ENCODE peak calls at places on chromosomes 2 and 18, in four cellular contexts. One of them, this sample, is unnamed.

GRCh38 chr2:170396799-170397459 is 219.0 kb downstream of the MYO3B start:
- DNase-seq in HepG2: peak
- DNase-seq in K562: peak
- DNase-seq in GM12878: no peak
- DNase-seq in this sample: peak

GRCh38 chr18:23938046-23938756 is 76.4 kb upstream of the TTC39C start:
- DNase-seq in K562: peak
- DNase-seq in GM12878: no peak
- DNase-seq in HepG2: no peak
- DNase-seq in this sample: no peak

GRCh38 chr2:193868833-193869232 is 1674.1 kb upstream of the TMEFF2 start:
- DNase-seq in GM12878: no peak
- DNase-seq in HepG2: no peak
- DNase-seq in K562: no peak
- DNase-seq in this sample: no peak

GRCh38 chr2:191087311-191087710 is 63.5 kb downstream of the STAT4 start:
- DNase-seq in GM12878: no peak
- DNase-seq in HepG2: no peak
- DNase-seq in K562: no peak
- DNase-seq in this sample: no peak

GRCh38 chr18:58225101-58225500 is 181.1 kb downstream of the NEDD4L start:
- DNase-seq in K562: no peak
- DNase-seq in HepG2: no peak
- DNase-seq in GM12878: peak
- DNase-seq in this sample: no peak

GRCh38 chr18:79479114-79479760 is 83.5 kb downstream of the NFATC1 start:
- DNase-seq in GM12878: no peak
- DNase-seq in K562: no peak
- DNase-seq in HepG2: no peak
- DNase-seq in this sample: no peak

GRCh38 chr2:11665510-11666362 is 4.3 kb downstream of the NTSR2 start:
- DNase-seq in K562: no peak
- DNase-seq in HepG2: no peak
- DNase-seq in GM12878: no peak
- DNase-seq in this sample: no peak

GRCh38 chr2:69237070-69237670 is 149.9 kb downstream of the GFPT1 start:
- DNase-seq in GM12878: no peak
- DNase-seq in K562: no peak
- DNase-seq in HepG2: no peak
- DNase-seq in this sample: no peak

GRCh38 chr2:147541314-147541713 is 303.5 kb upstream of the ACVR2A start:
- DNase-seq in HepG2: no peak
- DNase-seq in K562: no peak
- DNase-seq in GM12878: no peak
- DNase-seq in this sample: no peak

GRCh38 chr2:84971799-84972790 is 1.1 kb downstream of the KCMF1 start:
- DNase-seq in K562: peak
- DNase-seq in GM12878: no peak
- DNase-seq in HepG2: no peak
- DNase-seq in this sample: peak

GRCh38 chr2:233033672-233034071 is 1.2 kb downstream of the NEU2 start:
- DNase-seq in HepG2: no peak
- DNase-seq in GM12878: no peak
- DNase-seq in K562: no peak
- DNase-seq in this sample: no peak

GRCh38 chr2:32278476-32278853 is 761 bp downstream of the YIPF4 start:
- DNase-seq in HepG2: no peak
- DNase-seq in GM12878: no peak
- DNase-seq in K562: no peak
- DNase-seq in this sample: no peak

GRCh38 chr2:209525336-209525735 is 101.5 kb downstream of the MAP2 start:
- DNase-seq in K562: no peak
- DNase-seq in GM12878: no peak
- DNase-seq in HepG2: no peak
- DNase-seq in this sample: no peak

GRCh38 chr2:241894681-241895426 is 25.3 kb downstream of the RTP5 start:
- DNase-seq in GM12878: no peak
- DNase-seq in HepG2: no peak
- DNase-seq in K562: no peak
- DNase-seq in this sample: no peak

GRCh38 chr2:74735544-74735943 is 81.5 kb downstream of the SEMA4F start:
- DNase-seq in HepG2: no peak
- DNase-seq in GM12878: no peak
- DNase-seq in K562: no peak
- DNase-seq in this sample: no peak

GRCh38 chr2:112718862-112719370 is 1.9 kb upstream of the NT5DC4 start:
- DNase-seq in HepG2: no peak
- DNase-seq in K562: no peak
- DNase-seq in GM12878: no peak
- DNase-seq in this sample: no peak

GRCh38 chr18:78213365-78213994 is 766.1 kb upstream of the SALL3 start:
- DNase-seq in HepG2: no peak
- DNase-seq in K562: no peak
- DNase-seq in GM12878: no peak
- DNase-seq in this sample: no peak

GRCh38 chr2:10935366-10935918 is 23.7 kb downstream of the KCNF1 start:
- DNase-seq in HepG2: no peak
- DNase-seq in GM12878: no peak
- DNase-seq in K562: no peak
- DNase-seq in this sample: no peak

GRCh38 chr2:137951606-137952005 is 12.7 kb upstream of the HNMT start:
- DNase-seq in K562: peak
- DNase-seq in HepG2: no peak
- DNase-seq in GM12878: no peak
- DNase-seq in this sample: no peak

GRCh38 chr2:227860116-227860724 is 11.2 kb upstream of the DAW1 start:
- DNase-seq in GM12878: no peak
- DNase-seq in K562: no peak
- DNase-seq in HepG2: no peak
- DNase-seq in this sample: no peak

GRCh38 chr2:70091816-70092215 is 4.5 kb downstream of the PCBP1 start:
- DNase-seq in GM12878: no peak
- DNase-seq in K562: no peak
- DNase-seq in HepG2: no peak
- DNase-seq in this sample: no peak

GRCh38 chr2:47039913-47040562 is 115.1 kb downstream of the STPG4 start:
- DNase-seq in HepG2: no peak
- DNase-seq in K562: no peak
- DNase-seq in GM12878: no peak
- DNase-seq in this sample: no peak

GRCh38 chr18:48412339-48412929 is 3.3 kb upstream of the ZBTB7C start:
- DNase-seq in GM12878: no peak
- DNase-seq in K562: peak
- DNase-seq in HepG2: peak
- DNase-seq in this sample: peak

GRCh38 chr2:121058852-121059558 is 226.0 kb downstream of the TFCP2L1 start:
- DNase-seq in HepG2: no peak
- DNase-seq in GM12878: no peak
- DNase-seq in K562: no peak
- DNase-seq in this sample: no peak

GRCh38 chr18:13890962-13891361 is 24.4 kb downstream of the MC2R start:
- DNase-seq in HepG2: no peak
- DNase-seq in K562: no peak
- DNase-seq in GM12878: no peak
- DNase-seq in this sample: no peak

GRCh38 chr2:172997031-172997430 is 78.6 kb upstream of the MAP3K20 start:
- DNase-seq in GM12878: no peak
- DNase-seq in K562: no peak
- DNase-seq in HepG2: no peak
- DNase-seq in this sample: no peak
- TF ChIP-seq BHLHE40 in GM12878: no peak
- TF ChIP-seq BHLHE40 in K562: no peak
- TF ChIP-seq BHLHE40 in HepG2: no peak
- TF ChIP-seq BHLHE40 in this sample: no peak

GRCh38 chr2:19369341-19369955 is 11.0 kb upstream of the OSR1 start:
- DNase-seq in GM12878: no peak
- DNase-seq in HepG2: peak
- DNase-seq in K562: no peak
- DNase-seq in this sample: no peak
- TF ChIP-seq TARDBP in GM12878: no peak
- TF ChIP-seq TARDBP in HepG2: no peak
- TF ChIP-seq TARDBP in K562: no peak
- TF ChIP-seq TARDBP in this sample: no peak

GRCh38 chr18:21636769-21637168 is 24.7 kb downstream of the SNRPD1 start:
- DNase-seq in HepG2: no peak
- DNase-seq in K562: no peak
- DNase-seq in GM12878: no peak
- DNase-seq in this sample: no peak

GRCh38 chr18:21629089-21629832 is 17.1 kb downstream of the SNRPD1 start:
- DNase-seq in K562: no peak
- DNase-seq in HepG2: no peak
- DNase-seq in GM12878: peak
- DNase-seq in this sample: no peak

GRCh38 chr18:21634588-21635199 is 22.6 kb downstream of the SNRPD1 start:
- DNase-seq in HepG2: no peak
- DNase-seq in K562: no peak
- DNase-seq in GM12878: no peak
- DNase-seq in this sample: no peak

GRCh38 chr18:21632393-21632792 is 20.3 kb downstream of the SNRPD1 start:
- DNase-seq in K562: no peak
- DNase-seq in HepG2: no peak
- DNase-seq in GM12878: no peak
- DNase-seq in this sample: no peak
- TF ChIP-seq BHLHE40 in K562: no peak
- TF ChIP-seq BHLHE40 in HepG2: no peak
- TF ChIP-seq BHLHE40 in GM12878: no peak
- TF ChIP-seq BHLHE40 in this sample: no peak

DNA sequence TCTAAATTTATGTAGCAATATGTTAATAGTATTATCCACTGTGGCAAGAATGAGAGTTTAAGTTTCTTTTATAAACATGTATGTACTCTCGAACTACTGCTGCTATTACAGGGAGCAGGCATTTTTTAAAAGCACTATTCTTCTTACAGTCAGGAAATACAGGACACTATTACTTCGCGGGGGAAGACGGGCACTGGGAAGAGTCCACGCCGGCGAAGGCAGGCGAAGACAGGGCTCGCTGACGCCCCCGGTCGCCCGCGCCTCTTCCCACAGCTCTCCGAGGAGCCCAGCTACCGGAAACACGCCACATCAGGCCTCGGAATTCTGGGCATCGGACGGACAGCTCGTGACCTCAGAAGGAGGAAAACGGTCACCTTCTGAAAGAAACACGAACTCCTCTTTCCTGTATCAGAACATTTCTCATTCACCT is 90.2 kb downstream of the FAM161A start:
- DNase-seq in GM12878: no peak
- DNase-seq in HepG2: peak
- DNase-seq in K562: peak
- DNase-seq in this sample: peak
- TF ChIP-seq TARDBP in GM12878: no peak
- TF ChIP-seq TARDBP in HepG2: peak
- TF ChIP-seq TARDBP in K562: peak
- TF ChIP-seq TARDBP in this sample: peak

GRCh38 chr2:211259831-211260476 is 703.6 kb downstream of the CPS1 start:
- DNase-seq in K562: no peak
- DNase-seq in HepG2: no peak
- DNase-seq in GM12878: no peak
- DNase-seq in this sample: no peak

GRCh38 chr2:211258646-211259335 is 702.4 kb downstream of the CPS1 start:
- DNase-seq in K562: no peak
- DNase-seq in HepG2: no peak
- DNase-seq in GM12878: no peak
- DNase-seq in this sample: no peak
- TF ChIP-seq BHLHE40 in K562: no peak
- TF ChIP-seq BHLHE40 in HepG2: no peak
- TF ChIP-seq BHLHE40 in GM12878: no peak
- TF ChIP-seq BHLHE40 in this sample: no peak

GRCh38 chr2:48356701-48357322 is 173.1 kb upstream of the STON1 start:
- DNase-seq in HepG2: no peak
- DNase-seq in K562: peak
- DNase-seq in GM12878: no peak
- DNase-seq in this sample: no peak
- TF ChIP-seq TARDBP in HepG2: no peak
- TF ChIP-seq TARDBP in K562: no peak
- TF ChIP-seq TARDBP in GM12878: no peak
- TF ChIP-seq TARDBP in this sample: no peak

DNA sequence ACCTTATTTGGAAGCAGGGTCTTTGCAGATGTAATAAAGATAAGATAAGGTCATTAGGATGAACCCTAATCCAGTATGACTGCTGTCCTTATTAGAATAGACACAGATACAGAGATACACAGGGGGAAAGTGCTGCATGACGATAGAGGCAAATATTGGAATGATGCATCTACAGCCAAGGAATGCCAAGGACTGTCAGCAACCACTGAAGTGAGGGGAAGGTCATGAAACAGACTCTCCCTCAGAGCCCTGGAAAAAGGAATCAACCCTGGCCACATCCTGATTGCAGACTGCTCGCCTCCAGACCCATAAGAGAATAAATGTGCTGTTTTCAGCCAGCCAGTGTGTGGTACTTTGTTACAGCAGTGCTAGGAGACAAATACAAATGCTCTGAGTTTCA is 14.8 kb downstream of the TMEM237 start:
- DNase-seq in GM12878: no peak
- DNase-seq in HepG2: no peak
- DNase-seq in K562: no peak
- DNase-seq in this sample: no peak
- TF ChIP-seq BHLHE40 in GM12878: no peak
- TF ChIP-seq BHLHE40 in HepG2: no peak
- TF ChIP-seq BHLHE40 in K562: no peak
- TF ChIP-seq BHLHE40 in this sample: no peak

This sample was measured in HEK293T.